ENCODE peak calls at places on chromosomes 13 and 19, in ten cellular contexts. One of them, this sample, is unnamed.

GRCh38 chr19:6319376-6319775 is 14.0 kb downstream of the ACER1 start:
- DNase-seq in osteoblast: no peak
- DNase-seq in body of pancreas: no peak
- DNase-seq in GM23338: no peak
- DNase-seq in lung: no peak
- DNase-seq in heart right ventricle: no peak
- DNase-seq in uterus: no peak
- DNase-seq in BJ: no peak
- DNase-seq in GM12865: no peak
- DNase-seq in mucosa of descending colon: no peak
- DNase-seq in this sample: no peak

GRCh38 chr13:110306960-110307696 is at the start of the genes COL4A1 and COL4A2:
- DNase-seq in heart right ventricle: peak
- DNase-seq in osteoblast: peak
- DNase-seq in uterus: peak
- DNase-seq in BJ: no peak
- DNase-seq in body of pancreas: peak
- DNase-seq in GM12865: no peak
- DNase-seq in lung: peak
- DNase-seq in GM23338: peak
- DNase-seq in mucosa of descending colon: peak
- DNase-seq in this sample: no peak

GRCh38 chr13:80030491-80030890 is 310.4 kb downstream of the SPRY2 start:
- DNase-seq in BJ: no peak
- DNase-seq in body of pancreas: peak
- DNase-seq in uterus: no peak
- DNase-seq in mucosa of descending colon: peak
- DNase-seq in osteoblast: no peak
- DNase-seq in GM23338: peak
- DNase-seq in heart right ventricle: no peak
- DNase-seq in lung: peak
- DNase-seq in GM12865: peak
- DNase-seq in this sample: no peak

GRCh38 chr13:114121496-114122466 is 10.6 kb downstream of the RASA3 start:
- DNase-seq in GM23338: no peak
- DNase-seq in mucosa of descending colon: no peak
- DNase-seq in uterus: no peak
- DNase-seq in heart right ventricle: no peak
- DNase-seq in body of pancreas: no peak
- DNase-seq in GM12865: no peak
- DNase-seq in lung: no peak
- DNase-seq in BJ: no peak
- DNase-seq in osteoblast: no peak
- DNase-seq in this sample: no peak

GRCh38 chr19:5703819-5704818 is 14.0 kb downstream of the RPL36 start:
- DNase-seq in BJ: no peak
- DNase-seq in lung: no peak
- DNase-seq in heart right ventricle: no peak
- DNase-seq in mucosa of descending colon: peak
- DNase-seq in osteoblast: peak
- DNase-seq in body of pancreas: no peak
- DNase-seq in uterus: no peak
- DNase-seq in GM23338: no peak
- DNase-seq in GM12865: no peak
- DNase-seq in this sample: no peak

GRCh38 chr13:59303433-59303832 is 860.3 kb downstream of the DIAPH3 start:
- DNase-seq in body of pancreas: no peak
- DNase-seq in GM12865: no peak
- DNase-seq in uterus: no peak
- DNase-seq in osteoblast: no peak
- DNase-seq in lung: no peak
- DNase-seq in mucosa of descending colon: no peak
- DNase-seq in GM23338: no peak
- DNase-seq in BJ: no peak
- DNase-seq in heart right ventricle: no peak
- DNase-seq in this sample: no peak

GRCh38 chr19:33248954-33249613 is 23.4 kb upstream of the SLC7A10 start:
- DNase-seq in lung: no peak
- DNase-seq in heart right ventricle: no peak
- DNase-seq in GM23338: no peak
- DNase-seq in osteoblast: no peak
- DNase-seq in uterus: no peak
- DNase-seq in mucosa of descending colon: peak
- DNase-seq in body of pancreas: no peak
- DNase-seq in BJ: no peak
- DNase-seq in GM12865: no peak
- DNase-seq in this sample: no peak

GRCh38 chr19:55173717-55174409 is 6.2 kb downstream of the SYT5 start:
- DNase-seq in body of pancreas: peak
- DNase-seq in BJ: peak
- DNase-seq in uterus: peak
- DNase-seq in lung: no peak
- DNase-seq in osteoblast: peak
- DNase-seq in mucosa of descending colon: peak
- DNase-seq in GM23338: peak
- DNase-seq in GM12865: no peak
- DNase-seq in heart right ventricle: peak
- DNase-seq in this sample: no peak

GRCh38 chr13:112587767-112588489 is at the start of gene TUBGCP3:
- DNase-seq in mucosa of descending colon: peak
- DNase-seq in heart right ventricle: peak
- DNase-seq in GM23338: peak
- DNase-seq in body of pancreas: peak
- DNase-seq in osteoblast: peak
- DNase-seq in lung: peak
- DNase-seq in GM12865: peak
- DNase-seq in uterus: peak
- DNase-seq in BJ: peak
- DNase-seq in this sample: no peak

GRCh38 chr13:100244431-100244830 is 155.5 kb downstream of the PCCA start:
- DNase-seq in body of pancreas: no peak
- DNase-seq in heart right ventricle: no peak
- DNase-seq in lung: no peak
- DNase-seq in mucosa of descending colon: no peak
- DNase-seq in uterus: no peak
- DNase-seq in BJ: no peak
- DNase-seq in GM12865: no peak
- DNase-seq in osteoblast: no peak
- DNase-seq in GM23338: peak
- DNase-seq in this sample: no peak

GRCh38 chr19:16180611-16181010 is 4.6 kb upstream of the FAM32A start:
- DNase-seq in BJ: peak
- DNase-seq in mucosa of descending colon: no peak
- DNase-seq in body of pancreas: no peak
- DNase-seq in GM12865: no peak
- DNase-seq in GM23338: peak
- DNase-seq in osteoblast: peak
- DNase-seq in heart right ventricle: no peak
- DNase-seq in lung: no peak
- DNase-seq in uterus: no peak
- DNase-seq in this sample: no peak

GRCh38 chr19:33641261-33641660 is 19.5 kb downstream of the CHST8 start:
- DNase-seq in mucosa of descending colon: no peak
- DNase-seq in GM23338: no peak
- DNase-seq in BJ: no peak
- DNase-seq in lung: no peak
- DNase-seq in body of pancreas: no peak
- DNase-seq in osteoblast: no peak
- DNase-seq in uterus: no peak
- DNase-seq in heart right ventricle: no peak
- DNase-seq in GM12865: no peak
- DNase-seq in this sample: no peak

GRCh38 chr19:3080281-3080680 is 13.9 kb upstream of the GNA11 start:
- DNase-seq in osteoblast: peak
- DNase-seq in mucosa of descending colon: peak
- DNase-seq in uterus: no peak
- DNase-seq in BJ: no peak
- DNase-seq in lung: no peak
- DNase-seq in body of pancreas: no peak
- DNase-seq in heart right ventricle: no peak
- DNase-seq in GM23338: no peak
- DNase-seq in GM12865: no peak
- DNase-seq in this sample: no peak

GRCh38 chr13:20258963-20259288 is 26.8 kb upstream of the GJB6 start:
- DNase-seq in lung: no peak
- DNase-seq in body of pancreas: no peak
- DNase-seq in osteoblast: no peak
- DNase-seq in BJ: no peak
- DNase-seq in uterus: no peak
- DNase-seq in heart right ventricle: no peak
- DNase-seq in mucosa of descending colon: no peak
- DNase-seq in GM12865: no peak
- DNase-seq in GM23338: no peak
- DNase-seq in this sample: no peak

GRCh38 chr19:2332341-2333026 is 4.0 kb downstream of the SPPL2B start:
- DNase-seq in body of pancreas: no peak
- DNase-seq in GM12865: peak
- DNase-seq in uterus: no peak
- DNase-seq in GM23338: no peak
- DNase-seq in osteoblast: no peak
- DNase-seq in heart right ventricle: peak
- DNase-seq in mucosa of descending colon: peak
- DNase-seq in BJ: no peak
- DNase-seq in lung: no peak
- DNase-seq in this sample: no peak

DNA sequence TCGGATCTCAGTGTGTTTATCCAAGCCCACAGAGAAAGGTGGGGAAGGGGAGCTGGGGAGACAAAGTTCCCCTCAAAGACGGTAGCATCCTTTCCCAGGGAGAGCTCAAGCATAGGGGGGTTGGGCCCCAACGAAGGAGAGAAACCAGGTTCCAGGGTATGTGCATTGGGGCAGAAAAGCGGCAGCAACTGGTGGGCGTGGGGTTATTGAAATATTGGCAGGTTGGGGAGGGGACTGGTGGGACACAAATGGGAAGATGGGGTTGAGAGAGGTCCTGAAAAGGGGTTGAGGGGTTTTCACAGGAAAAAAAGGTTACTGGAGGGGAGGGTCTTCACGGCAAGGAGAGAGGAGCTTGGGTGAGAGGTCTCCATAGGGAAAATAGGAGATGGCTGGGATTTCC is 1.0 kb downstream of the ASF1B start:
- DNase-seq in BJ: no peak
- DNase-seq in heart right ventricle: no peak
- DNase-seq in GM23338: no peak
- DNase-seq in body of pancreas: no peak
- DNase-seq in osteoblast: no peak
- DNase-seq in uterus: no peak
- DNase-seq in mucosa of descending colon: no peak
- DNase-seq in lung: no peak
- DNase-seq in GM12865: no peak
- DNase-seq in this sample: no peak
- H3K4me3 ChIP-seq in BJ: peak
- H3K4me3 ChIP-seq in heart right ventricle: no peak
- H3K4me3 ChIP-seq in GM23338: peak
- H3K4me3 ChIP-seq in body of pancreas: no peak
- H3K4me3 ChIP-seq in osteoblast: peak
- H3K4me3 ChIP-seq in uterus: no peak
- H3K4me3 ChIP-seq in mucosa of descending colon: no peak
- H3K4me3 ChIP-seq in lung: no peak
- H3K4me3 ChIP-seq in GM12865: peak
- H3K4me3 ChIP-seq in this sample: peak

DNA sequence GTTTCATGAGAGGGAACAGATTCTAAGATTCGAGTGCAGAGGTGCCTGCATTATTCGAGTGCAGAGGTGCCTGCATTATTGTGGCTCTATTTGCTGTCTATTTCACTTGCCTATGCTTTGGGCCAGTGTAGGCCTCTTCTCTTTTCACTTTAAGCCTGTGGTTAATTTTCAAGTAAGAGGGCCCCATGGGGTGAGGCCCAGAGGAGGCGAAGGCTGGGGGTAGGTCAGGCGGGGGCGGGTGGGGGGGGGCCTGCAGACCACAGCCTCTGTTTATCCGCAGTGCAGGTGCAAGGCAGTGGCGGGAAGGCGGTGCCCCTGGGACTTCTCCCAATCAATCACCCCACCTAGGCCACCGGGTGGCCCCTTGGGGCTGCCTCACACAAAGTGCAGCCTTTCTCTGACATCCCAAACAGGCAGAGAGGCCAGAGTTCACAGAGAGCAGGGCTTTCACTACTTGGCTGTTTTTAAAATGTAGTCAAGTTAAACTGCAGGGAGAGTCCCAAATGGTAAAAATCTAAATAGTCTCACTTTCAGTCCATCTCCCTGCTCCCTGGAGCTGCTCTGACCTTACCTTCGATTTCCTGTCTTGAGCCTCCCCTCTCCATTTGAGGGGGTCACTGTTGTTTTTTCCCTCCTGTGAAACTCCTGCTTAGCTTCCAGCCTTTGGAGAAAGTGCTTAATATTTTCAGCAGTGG is 249.1 kb downstream of the DLEU7 start:
- DNase-seq in GM12865: peak
- DNase-seq in mucosa of descending colon: peak
- DNase-seq in heart right ventricle: no peak
- DNase-seq in uterus: no peak
- DNase-seq in GM23338: peak
- DNase-seq in BJ: no peak
- DNase-seq in osteoblast: no peak
- DNase-seq in body of pancreas: no peak
- DNase-seq in lung: no peak
- DNase-seq in this sample: no peak
- H3K4me3 ChIP-seq in GM12865: peak
- H3K4me3 ChIP-seq in mucosa of descending colon: no peak
- H3K4me3 ChIP-seq in heart right ventricle: no peak
- H3K4me3 ChIP-seq in uterus: no peak
- H3K4me3 ChIP-seq in GM23338: no peak
- H3K4me3 ChIP-seq in BJ: no peak
- H3K4me3 ChIP-seq in osteoblast: no peak
- H3K4me3 ChIP-seq in body of pancreas: no peak
- H3K4me3 ChIP-seq in lung: no peak
- H3K4me3 ChIP-seq in this sample: no peak

DNA sequence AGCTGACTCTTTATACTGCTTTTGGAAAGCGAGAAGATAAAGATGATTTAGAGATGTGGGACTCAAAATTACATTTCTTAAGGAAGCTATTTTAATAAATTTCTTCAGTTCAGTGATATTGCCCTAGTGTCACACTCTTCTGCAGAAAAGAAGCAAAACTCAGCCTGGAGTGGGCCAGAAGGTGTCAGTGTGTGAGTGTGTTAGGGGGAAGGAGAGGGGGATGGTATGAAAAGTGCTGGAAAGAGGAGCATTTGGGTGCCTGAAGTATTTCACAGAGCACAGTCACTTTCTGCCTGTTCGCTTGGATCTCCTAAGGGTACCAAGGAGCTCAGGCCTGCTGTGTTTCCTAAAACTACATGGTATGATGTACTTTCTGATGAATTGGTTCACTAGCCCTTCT is 84.5 kb upstream of the FRY start:
- DNase-seq in mucosa of descending colon: no peak
- DNase-seq in heart right ventricle: no peak
- DNase-seq in uterus: no peak
- DNase-seq in body of pancreas: no peak
- DNase-seq in GM12865: no peak
- DNase-seq in osteoblast: no peak
- DNase-seq in BJ: no peak
- DNase-seq in lung: no peak
- DNase-seq in GM23338: no peak
- DNase-seq in this sample: no peak
- H3K4me3 ChIP-seq in mucosa of descending colon: no peak
- H3K4me3 ChIP-seq in heart right ventricle: no peak
- H3K4me3 ChIP-seq in uterus: no peak
- H3K4me3 ChIP-seq in body of pancreas: no peak
- H3K4me3 ChIP-seq in GM12865: no peak
- H3K4me3 ChIP-seq in osteoblast: no peak
- H3K4me3 ChIP-seq in BJ: peak
- H3K4me3 ChIP-seq in lung: no peak
- H3K4me3 ChIP-seq in GM23338: no peak
- H3K4me3 ChIP-seq in this sample: no peak

GRCh38 chr13:42233726-42234125 is 38.2 kb upstream of the AKAP11 start:
- DNase-seq in GM12865: no peak
- DNase-seq in uterus: no peak
- DNase-seq in osteoblast: no peak
- DNase-seq in body of pancreas: no peak
- DNase-seq in GM23338: no peak
- DNase-seq in heart right ventricle: no peak
- DNase-seq in lung: no peak
- DNase-seq in BJ: no peak
- DNase-seq in mucosa of descending colon: no peak
- DNase-seq in this sample: no peak
- H3K4me3 ChIP-seq in GM12865: no peak
- H3K4me3 ChIP-seq in uterus: no peak
- H3K4me3 ChIP-seq in osteoblast: no peak
- H3K4me3 ChIP-seq in body of pancreas: no peak
- H3K4me3 ChIP-seq in GM23338: no peak
- H3K4me3 ChIP-seq in heart right ventricle: no peak
- H3K4me3 ChIP-seq in lung: no peak
- H3K4me3 ChIP-seq in BJ: no peak
- H3K4me3 ChIP-seq in mucosa of descending colon: no peak
- H3K4me3 ChIP-seq in this sample: no peak